ENCODE peak calls at places on chromosomes 12 and 14, in five cellular contexts. One of them, this sample, is unnamed.

GRCh38 chr14:55073856-55074255 is 22.4 kb downstream of the MAPK1IP1L start:
- DNase-seq in heart left ventricle: no peak
- DNase-seq in cardiac fibroblast: peak; percentile 79
- DNase-seq in SK-N-SH: no peak
- DNase-seq in OCI-LY7: no peak
- DNase-seq in this sample: no peak

GRCh38 chr14:59406454-59407245 is 58.5 kb downstream of the GPR135 start:
- DNase-seq in OCI-LY7: no peak
- DNase-seq in SK-N-SH: no peak
- DNase-seq in cardiac fibroblast: peak; percentile 91
- DNase-seq in heart left ventricle: peak; percentile 49
- DNase-seq in this sample: no peak

GRCh38 chr14:67191768-67192290 is 2.6 kb downstream of the GARIN2 start:
- DNase-seq in SK-N-SH: no peak
- DNase-seq in cardiac fibroblast: no peak
- DNase-seq in OCI-LY7: no peak
- DNase-seq in heart left ventricle: no peak
- DNase-seq in this sample: no peak

GRCh38 chr14:77111021-77111420 is 13.0 kb downstream of the CIPC start:
- DNase-seq in cardiac fibroblast: peak; percentile 39
- DNase-seq in OCI-LY7: no peak
- DNase-seq in SK-N-SH: no peak
- DNase-seq in heart left ventricle: no peak
- DNase-seq in this sample: no peak

GRCh38 chr12:94500831-94501567 is 41.3 kb upstream of the CEP83 start:
- DNase-seq in cardiac fibroblast: peak; percentile 11
- DNase-seq in SK-N-SH: no peak
- DNase-seq in OCI-LY7: no peak
- DNase-seq in heart left ventricle: no peak
- DNase-seq in this sample: no peak

GRCh38 chr14:50532502-50533313 is at the start of gene MAP4K5:
- DNase-seq in SK-N-SH: peak; percentile 97
- DNase-seq in heart left ventricle: peak; percentile 91
- DNase-seq in OCI-LY7: peak; percentile 93
- DNase-seq in cardiac fibroblast: peak; percentile 94
- DNase-seq in this sample: peak; percentile 87

GRCh38 chr14:56244138-56244789 is 126.1 kb downstream of the PELI2 start:
- DNase-seq in SK-N-SH: no peak
- DNase-seq in cardiac fibroblast: peak; percentile 73
- DNase-seq in OCI-LY7: no peak
- DNase-seq in heart left ventricle: no peak
- DNase-seq in this sample: no peak

GRCh38 chr12:120814903-120815429 is 89.2 kb downstream of the SPPL3 start:
- DNase-seq in SK-N-SH: no peak
- DNase-seq in heart left ventricle: no peak
- DNase-seq in OCI-LY7: no peak
- DNase-seq in cardiac fibroblast: no peak
- DNase-seq in this sample: no peak

GRCh38 chr14:103541944-103542544 is 13.0 kb downstream of the TRMT61A start:
- DNase-seq in SK-N-SH: no peak
- DNase-seq in heart left ventricle: no peak
- DNase-seq in cardiac fibroblast: no peak
- DNase-seq in OCI-LY7: no peak
- DNase-seq in this sample: no peak
- TF ChIP-seq CTCF in SK-N-SH: no peak
- TF ChIP-seq CTCF in heart left ventricle: no peak
- TF ChIP-seq CTCF in cardiac fibroblast: no peak
- TF ChIP-seq CTCF in OCI-LY7: no peak
- TF ChIP-seq CTCF in this sample: no peak

GRCh38 chr12:6334359-6334758 is 7.5 kb downstream of the TNFRSF1A start:
- DNase-seq in SK-N-SH: no peak
- DNase-seq in OCI-LY7: no peak
- DNase-seq in heart left ventricle: no peak
- DNase-seq in cardiac fibroblast: no peak
- DNase-seq in this sample: no peak

GRCh38 chr12:6336859-6337744 is 4.8 kb downstream of the TNFRSF1A start:
- DNase-seq in OCI-LY7: peak; percentile 54
- DNase-seq in cardiac fibroblast: peak; percentile 15
- DNase-seq in SK-N-SH: no peak
- DNase-seq in heart left ventricle: no peak
- DNase-seq in this sample: peak; percentile 71

GRCh38 chr12:6334940-6335450 is 6.9 kb downstream of the TNFRSF1A start:
- DNase-seq in OCI-LY7: no peak
- DNase-seq in heart left ventricle: no peak
- DNase-seq in SK-N-SH: no peak
- DNase-seq in cardiac fibroblast: no peak
- DNase-seq in this sample: no peak

GRCh38 chr12:6336079-6336858 is 5.6 kb downstream of the TNFRSF1A start:
- DNase-seq in heart left ventricle: peak; percentile 91
- DNase-seq in SK-N-SH: peak; percentile 74
- DNase-seq in OCI-LY7: no peak
- DNase-seq in cardiac fibroblast: peak; percentile 100
- DNase-seq in this sample: peak; percentile 61

GRCh38 chr12:6335451-6336078 is 6.3 kb downstream of the TNFRSF1A start:
- DNase-seq in cardiac fibroblast: peak; percentile 88
- DNase-seq in heart left ventricle: peak; percentile 80
- DNase-seq in SK-N-SH: peak; percentile 74
- DNase-seq in OCI-LY7: peak; percentile 90
- DNase-seq in this sample: peak; percentile 81
- TF ChIP-seq CTCF in cardiac fibroblast: peak; percentile 59
- TF ChIP-seq CTCF in heart left ventricle: peak; percentile 61
- TF ChIP-seq CTCF in SK-N-SH: peak; percentile 67
- TF ChIP-seq CTCF in OCI-LY7: peak; percentile 89
- TF ChIP-seq CTCF in this sample: peak; percentile 46

GRCh38 chr12:103182299-103182698 is 224.8 kb downstream of the ASCL1 start:
- DNase-seq in heart left ventricle: no peak
- DNase-seq in SK-N-SH: no peak
- DNase-seq in cardiac fibroblast: no peak
- DNase-seq in OCI-LY7: no peak
- DNase-seq in this sample: no peak

GRCh38 chr12:103177624-103178023 is 220.2 kb downstream of the ASCL1 start:
- DNase-seq in heart left ventricle: no peak
- DNase-seq in cardiac fibroblast: no peak
- DNase-seq in SK-N-SH: no peak
- DNase-seq in OCI-LY7: no peak
- DNase-seq in this sample: no peak

GRCh38 chr12:103178681-103179080 is 221.2 kb downstream of the ASCL1 start:
- DNase-seq in heart left ventricle: no peak
- DNase-seq in OCI-LY7: no peak
- DNase-seq in SK-N-SH: no peak
- DNase-seq in cardiac fibroblast: no peak
- DNase-seq in this sample: no peak

GRCh38 chr12:103175625-103176024 is 218.2 kb downstream of the ASCL1 start:
- DNase-seq in heart left ventricle: no peak
- DNase-seq in OCI-LY7: no peak
- DNase-seq in cardiac fibroblast: no peak
- DNase-seq in SK-N-SH: no peak
- DNase-seq in this sample: no peak

GRCh38 chr12:103181366-103182152 is 224.1 kb downstream of the ASCL1 start:
- DNase-seq in SK-N-SH: no peak
- DNase-seq in cardiac fibroblast: no peak
- DNase-seq in OCI-LY7: no peak
- DNase-seq in heart left ventricle: no peak
- DNase-seq in this sample: no peak
- TF ChIP-seq CTCF in SK-N-SH: no peak
- TF ChIP-seq CTCF in cardiac fibroblast: no peak
- TF ChIP-seq CTCF in OCI-LY7: no peak
- TF ChIP-seq CTCF in heart left ventricle: no peak
- TF ChIP-seq CTCF in this sample: no peak

DNA sequence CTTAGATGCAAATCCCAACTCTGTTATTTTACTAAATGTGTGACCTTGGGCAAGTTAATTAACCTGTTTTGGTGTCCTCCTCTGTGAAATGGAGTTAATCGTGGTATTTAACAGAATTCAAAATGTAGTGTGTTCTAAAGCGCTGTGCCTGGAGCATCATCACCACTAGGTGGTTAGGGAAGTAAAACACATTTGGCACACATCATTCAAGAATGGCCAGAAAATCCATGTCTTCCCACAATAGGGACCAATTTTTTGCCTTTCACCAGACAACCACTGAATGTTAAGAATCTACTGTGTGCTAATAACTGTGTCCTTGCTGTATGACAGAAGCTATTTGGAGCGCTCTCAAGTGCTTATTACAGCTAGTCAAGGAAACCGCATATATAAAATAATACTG is 133.4 kb downstream of the MON2 start:
- DNase-seq in SK-N-SH: no peak
- DNase-seq in cardiac fibroblast: no peak
- DNase-seq in OCI-LY7: no peak
- DNase-seq in heart left ventricle: no peak
- DNase-seq in this sample: no peak
- TF ChIP-seq CTCF in SK-N-SH: peak; percentile 42
- TF ChIP-seq CTCF in cardiac fibroblast: peak; percentile 29
- TF ChIP-seq CTCF in OCI-LY7: peak; percentile 53
- TF ChIP-seq CTCF in heart left ventricle: peak; percentile 5
- TF ChIP-seq CTCF in this sample: no peak

This sample was measured in natural killer cell.